ENCODE peak calls at places on chromosomes 5 and 9, in eight cellular contexts. A is foreskin keratinocyte; R is stimulated activated naive B cell treated with anti-CD40 and anti-IgM and Interleukin-4, amounts not matched to agents 10 μg/mL and 1 μg/mL and 100 μg/mL, for 72 hours; K is CD8-positive, alpha-beta T cell; D is Right ventricle myocardium inferior; H is SK-N-SH treated with all-trans-retinoic acid at 6 μM for 48 hours; J is Panc1; F is naive B cell. U is an unnamed sample.
A peak's percentile ranks its signal among the peaks of the same experiment; 100 is the strongest.

GRCh38 chr9:134936021-134936761 is 18.5 kb upstream of the FCN1 start:
- ATAC-seq in A (no peak), R (peak; percentile 20), K (no peak), D (no peak), H (no peak), J (no peak), F (no peak), U (no peak)

GRCh38 chr5:55344392-55344992 is 36.7 kb downstream of the MTREX start:
- ATAC-seq in A (no peak), R (no peak), K (peak; percentile 76), D (no peak), H (peak; percentile 47), J (no peak), F (peak; percentile 35), U (no peak)

GRCh38 chr9:89022071-89022721 is 30.9 kb downstream of the S1PR3 start:
- ATAC-seq in A (peak; percentile 14), R (no peak), K (no peak), D (peak; percentile 64), H (peak; percentile 28), J (no peak), F (no peak), U (no peak)

GRCh38 chr9:11821541-11821940 is 871.6 kb upstream of the TYRP1 start:
- ATAC-seq in A (no peak), R (no peak), K (no peak), D (no peak), H (no peak), J (no peak), F (no peak), U (no peak)

GRCh38 chr5:1324719-1325190 is 20.1 kb downstream of the CLPTM1L start:
- ATAC-seq in A (no peak), R (no peak), K (no peak), D (peak; percentile 68), H (no peak), J (peak; percentile 56), F (no peak), U (peak; percentile 8)

GRCh38 chr9:126275386-126276001 is 51.1 kb upstream of the MVB12B start:
- ATAC-seq in A (no peak), R (no peak), K (no peak), D (peak; percentile 50), H (peak; percentile 35), J (no peak), F (no peak), U (no peak)

GRCh38 chr5:35679351-35679750 is 61.7 kb downstream of the SPEF2 start:
- ATAC-seq in A (no peak), R (no peak), K (no peak), D (no peak), H (no peak), J (no peak), F (no peak), U (no peak)

GRCh38 chr9:93826905-93827544 is 128.1 kb downstream of the BARX1 start:
- ATAC-seq in A (peak; percentile 4), R (no peak), K (no peak), D (peak; percentile 10), H (peak; percentile 38), J (peak; percentile 64), F (peak; percentile 6), U (no peak)

GRCh38 chr5:110218994-110219393 is 507.5 kb downstream of the TMEM232 start:
- ATAC-seq in A (no peak), R (no peak), K (no peak), D (no peak), H (no peak), J (no peak), F (no peak), U (no peak)

GRCh38 chr9:127904518-127904887 is 5.1 kb upstream of the ST6GALNAC6 start:
- ATAC-seq in A (peak; percentile 18), R (peak; percentile 15), K (no peak), D (peak; percentile 37), H (no peak), J (peak; percentile 1), F (peak; percentile 3), U (peak; percentile 1)

GRCh38 chr5:156383510-156383909 is 56.5 kb downstream of the SGCD start:
- ATAC-seq in A (no peak), R (no peak), K (no peak), D (peak; percentile 80), H (no peak), J (no peak), F (no peak), U (no peak)

GRCh38 chr5:154541553-154541952 is 63.5 kb upstream of the HAND1 start:
- ATAC-seq in A (no peak), R (no peak), K (no peak), D (no peak), H (peak; percentile 63), J (no peak), F (no peak), U (no peak)

GRCh38 chr9:127049581-127049980 is 72.9 kb downstream of the ANGPTL2 start:
- ATAC-seq in A (no peak), R (no peak), K (no peak), D (no peak), H (no peak), J (no peak), F (no peak), U (no peak)

GRCh38 chr5:107063511-107063910 is 607.2 kb downstream of the EFNA5 start:
- ATAC-seq in A (peak; percentile 97), R (no peak), K (no peak), D (no peak), H (no peak), J (no peak), F (no peak), U (no peak)

GRCh38 chr9:137488330-137488653 is 29.2 kb upstream of the NSMF start:
- ATAC-seq in A (no peak), R (no peak), K (no peak), D (no peak), H (no peak), J (no peak), F (no peak), U (no peak)

GRCh38 chr5:149932445-149933350 is 11.9 kb downstream of the PDE6A start:
- ATAC-seq in A (no peak), R (no peak), K (no peak), D (no peak), H (peak; percentile 93), J (peak; percentile 72), F (no peak), U (no peak)

GRCh38 chr5:151023047-151023615 is 2.7 kb downstream of the GPX3 start:
- ATAC-seq in A (no peak), R (no peak), K (no peak), D (peak; percentile 41), H (no peak), J (no peak), F (no peak), U (no peak)

GRCh38 chr5:16446993-16447392 is 18.6 kb downstream of the ZNF622 start:
- ATAC-seq in A (peak; percentile 33), R (no peak), K (no peak), D (no peak), H (peak; percentile 40), J (no peak), F (no peak), U (no peak)

GRCh38 chr5:171445910-171446516 is 26.6 kb downstream of the FGF18 start:
- ATAC-seq in A (no peak), R (no peak), K (no peak), D (peak; percentile 78), H (no peak), J (no peak), F (no peak), U (peak; percentile 9)

GRCh38 chr5:76954383-76954763 is 1.5 kb downstream of the CRHBP start:
- ATAC-seq in A (peak; percentile 13), R (no peak), K (no peak), D (no peak), H (no peak), J (peak; percentile 20), F (no peak), U (no peak)

GRCh38 chr9:7237473-7238243 is 479.9 kb downstream of the KDM4C start:
- ATAC-seq in A (no peak), R (no peak), K (no peak), D (no peak), H (no peak), J (no peak), F (no peak), U (no peak)

GRCh38 chr9:137972988-137973470 is 95.4 kb downstream of the CACNA1B start:
- ATAC-seq in A (no peak), R (no peak), K (no peak), D (no peak), H (no peak), J (no peak), F (no peak), U (no peak)

GRCh38 chr5:113381791-113382190 is 53.0 kb downstream of the TSSK1B start:
- ATAC-seq in A (no peak), R (no peak), K (no peak), D (no peak), H (no peak), J (no peak), F (no peak), U (no peak)

GRCh38 chr5:112475747-112476435 is 56.8 kb upstream of the EPB41L4A start:
- ATAC-seq in A (peak; percentile 29), R (no peak), K (no peak), D (peak; percentile 43), H (no peak), J (no peak), F (no peak), U (no peak)

GRCh38 chr5:113770648-113771047 is 257.2 kb downstream of the YTHDC2 start:
- ATAC-seq in A (no peak), R (no peak), K (no peak), D (no peak), H (no peak), J (no peak), F (no peak), U (no peak)